ENCODE peak calls at places on chromosomes 4 and X, in nine cellular contexts. G, P, Q, J, H, I, R, X and O are unnamed samples.

GRCh38 chrX:46777971-46778810 is 19.3 kb upstream of the SLC9A7 start:
- DNase-seq in X (peak), G (no peak), Q (peak), P (no peak), J (no peak), H (no peak), R (no peak), I (peak), O (no peak)

GRCh38 chr4:168883513-168883912 is 126.5 kb downstream of the CBR4 start:
- DNase-seq in I (no peak), Q (no peak), R (no peak), G (no peak), J (no peak), X (no peak), H (no peak), P (no peak), O (no peak)

GRCh38 chr4:37244583-37245390 is at the start of gene NWD2:
- DNase-seq in X (peak), J (no peak), G (no peak), I (peak), P (no peak), H (peak), Q (peak), R (no peak), O (no peak)

GRCh38 chr4:161486454-161486853 is 677.3 kb downstream of the FSTL5 start:
- DNase-seq in R (no peak), J (no peak), H (no peak), P (no peak), X (no peak), G (no peak), I (no peak), Q (no peak), O (no peak)

GRCh38 chrX:68895339-68896250 is 66.8 kb downstream of the EFNB1 start:
- DNase-seq in Q (peak), H (no peak), P (peak), G (no peak), J (no peak), R (peak), I (no peak), X (peak), O (no peak)

GRCh38 chr4:151361966-151362365 is 36.6 kb upstream of the SH3D19 start:
- DNase-seq in X (no peak), P (no peak), R (no peak), H (no peak), J (no peak), G (no peak), Q (no peak), I (no peak), O (no peak)

GRCh38 chrX:125507119-125507518 is 187.4 kb downstream of the TEX13C start:
- DNase-seq in X (peak), J (no peak), I (no peak), G (no peak), P (no peak), R (no peak), H (no peak), Q (peak), O (no peak)

GRCh38 chr4:152836936-152837335 is 57.2 kb downstream of the ARFIP1 start:
- DNase-seq in Q (no peak), G (no peak), I (no peak), R (no peak), H (no peak), X (no peak), P (no peak), J (no peak), O (no peak)

GRCh38 chr4:79652726-79653125 is 244.7 kb upstream of the GK2 start:
- DNase-seq in X (no peak), P (no peak), R (no peak), G (no peak), J (no peak), I (no peak), H (no peak), Q (no peak), O (no peak)

GRCh38 chr4:148795156-148795864 is 353.1 kb upstream of the NR3C2 start:
- DNase-seq in P (peak), I (no peak), J (no peak), H (no peak), G (no peak), X (peak), Q (peak), R (no peak), O (no peak)

GRCh38 chr4:150591284-150591874 is 9.4 kb downstream of the MAB21L2 start:
- DNase-seq in Q (peak), G (no peak), I (peak), P (no peak), X (no peak), J (no peak), R (no peak), H (no peak), O (no peak)

GRCh38 chr4:110074570-110074969 is 123.8 kb downstream of the ELOVL6 start:
- DNase-seq in H (no peak), G (no peak), Q (no peak), I (no peak), J (no peak), P (no peak), R (no peak), X (no peak), O (no peak)

GRCh38 chr4:84579410-84579791 is 3.5 kb upstream of the CDS1 start:
- DNase-seq in P (peak), G (no peak), R (no peak), J (no peak), H (no peak), I (no peak), Q (no peak), X (no peak), O (no peak)

GRCh38 chrX:103688949-103689348 is 2.5 kb upstream of the MORF4L2 start:
- DNase-seq in H (no peak), R (no peak), X (peak), Q (peak), J (no peak), P (peak), I (peak), G (no peak), O (no peak)